ENCODE peak calls at places on chromosomes 16 and 17, in six cellular contexts. Q is pancreas, F is OCI-LY7, R is MM.1S, T is thoracic aorta, G is kidney epithelial cell. D is an unnamed sample.

GRCh38 chr16:1533443-1533951 is at the start of gene TMEM204:
- DNase-seq in R (no peak), F (no peak), Q (no peak), G (no peak), T (no peak), D (peak)

GRCh38 chr16:20792216-20792615 is 14.1 kb downstream of the ERI2 start:
- DNase-seq in Q (no peak), T (no peak), G (no peak), F (no peak), R (no peak), D (no peak)

GRCh38 chr17:82238562-82239201 is 9.8 kb downstream of the SLC16A3 start:
- DNase-seq in Q (peak), T (no peak), G (no peak), F (no peak), R (no peak), D (peak)

GRCh38 chr16:4987580-4988374 is 29.6 kb downstream of the SEC14L5 start:
- DNase-seq in T (no peak), Q (no peak), G (no peak), F (no peak), R (no peak), D (no peak)

GRCh38 chr16:50826797-50827316 is 85.0 kb downstream of the CYLD start:
- DNase-seq in R (no peak), G (no peak), Q (no peak), F (no peak), T (no peak), D (no peak)

GRCh38 chr17:44932526-44933097 is 15.0 kb downstream of the KIF18B start:
- DNase-seq in R (no peak), T (no peak), G (no peak), F (no peak), Q (no peak), D (no peak)

GRCh38 chr17:57275365-57275764 is 19.0 kb downstream of the MSI2 start:
- DNase-seq in R (no peak), T (no peak), G (no peak), F (no peak), Q (no peak), D (no peak)

GRCh38 chr16:83933885-83934683 is 19.0 kb upstream of the OSGIN1 start:
- DNase-seq in Q (no peak), G (no peak), F (no peak), R (no peak), T (no peak), D (peak)

GRCh38 chr16:58127033-58127556 is 2.1 kb downstream of the CFAP20 start:
- DNase-seq in Q (no peak), G (no peak), T (no peak), R (peak), F (peak), D (no peak)

GRCh38 chr17:78597923-78598545 is 20.8 kb upstream of the DNAH17 start:
- DNase-seq in F (no peak), R (no peak), G (no peak), Q (no peak), T (no peak), D (peak)

GRCh38 chr16:7867831-7868230 is 535.2 kb downstream of the RBFOX1 start:
- DNase-seq in F (no peak), R (no peak), G (no peak), Q (no peak), T (no peak), D (no peak)

GRCh38 chr17:52604105-52604504 is 445.6 kb upstream of the CA10 start:
- DNase-seq in T (no peak), R (no peak), F (no peak), G (no peak), Q (no peak), D (no peak)

GRCh38 chr17:41777157-41777578 is 9.3 kb downstream of the JUP start:
- DNase-seq in G (peak), R (no peak), Q (no peak), T (no peak), F (no peak), D (no peak)

GRCh38 chr17:65733314-65733713 is 171.9 kb upstream of the AXIN2 start:
- DNase-seq in T (no peak), G (no peak), R (no peak), F (no peak), Q (no peak), D (no peak)

GRCh38 chr17:15112881-15113617 is 152.1 kb downstream of the PMP22 start:
- DNase-seq in G (no peak), F (no peak), T (no peak), R (no peak), Q (no peak), D (no peak)

GRCh38 chr16:81190667-81191066 is 47.8 kb upstream of the BCO1 start:
- DNase-seq in R (no peak), F (no peak), Q (no peak), T (no peak), G (no peak), D (no peak)

GRCh38 chr17:48093341-48094045 is 7.8 kb downstream of the CBX1 start:
- DNase-seq in G (no peak), Q (no peak), T (no peak), R (no peak), F (no peak), D (no peak)

GRCh38 chr17:9987779-9988585 is 82.9 kb upstream of the RCVRN start:
- DNase-seq in R (no peak), Q (peak), G (no peak), T (no peak), F (peak), D (no peak)

GRCh38 chr16:29809850-29810698 is 1.9 kb upstream of the PRRT2 start:
- DNase-seq in T (no peak), F (peak), R (no peak), G (no peak), Q (no peak), D (no peak)

GRCh38 chr16:54160939-54161897 is 125.4 kb downstream of the IRX3 start:
- DNase-seq in G (no peak), F (no peak), T (no peak), R (no peak), Q (no peak), D (no peak)

GRCh38 chr16:53619247-53619646 is 84.4 kb downstream of the RPGRIP1L start:
- DNase-seq in T (no peak), F (no peak), G (no peak), R (no peak), Q (no peak), D (no peak)

GRCh38 chr16:23863511-23864422 is 28.0 kb downstream of the PRKCB start:
- DNase-seq in G (no peak), F (peak), T (no peak), R (peak), Q (no peak), D (no peak)

GRCh38 chr17:29784661-29785060 is 145.4 kb downstream of the SSH2 start:
- DNase-seq in G (no peak), T (no peak), F (no peak), Q (no peak), R (no peak), D (no peak)

GRCh38 chr17:83012161-83012800 is 67.1 kb upstream of the METRNL start:
- DNase-seq in G (no peak), Q (no peak), T (no peak), F (no peak), R (no peak), D (no peak)

GRCh38 chr17:72004011-72004427 is 116.8 kb upstream of the SOX9 start:
- DNase-seq in Q (no peak), R (no peak), G (no peak), F (no peak), T (no peak), D (no peak)

GRCh38 chr17:10499950-10500349 is 18.4 kb downstream of the MYH1 start:
- DNase-seq in Q (no peak), R (no peak), F (no peak), T (no peak), G (no peak), D (no peak)

GRCh38 chr17:80970044-80970761 is 21.4 kb upstream of the CHMP6 start:
- DNase-seq in F (peak), R (peak), G (no peak), T (no peak), Q (no peak), D (no peak)

GRCh38 chr17:79902146-79902791 is 63.0 kb upstream of the CBX4 start:
- DNase-seq in F (no peak), Q (no peak), R (no peak), G (no peak), T (no peak), D (no peak)

GRCh38 chr17:10768766-10769383 is 35.0 kb downstream of the TMEM238L start:
- DNase-seq in F (no peak), T (no peak), Q (no peak), G (no peak), R (no peak), D (no peak)

GRCh38 chr16:88376835-88377726 is 5.7 kb upstream of the ZNF469 start:
- DNase-seq in T (no peak), R (no peak), Q (no peak), G (no peak), F (no peak), D (no peak)

GRCh38 chr17:4175921-4176802 is 33.2 kb downstream of the CYB5D2 start:
- DNase-seq in T (no peak), G (no peak), R (no peak), F (no peak), Q (no peak), D (no peak)

GRCh38 chr17:79948406-79948917 is 87.2 kb downstream of the TBC1D16 start:
- DNase-seq in G (no peak), T (no peak), Q (peak), R (no peak), F (no peak), D (no peak)

GRCh38 chr16:61891460-61891859 is 144.8 kb downstream of the CDH8 start:
- DNase-seq in R (no peak), Q (no peak), G (no peak), T (no peak), F (no peak), D (no peak)

GRCh38 chr17:46896991-46897390 is 26.0 kb upstream of the GOSR2 start:
- DNase-seq in Q (no peak), T (no peak), F (no peak), R (no peak), G (no peak), D (no peak)

GRCh38 chr17:36812762-36813161 is 124.5 kb upstream of the LHX1 start:
- DNase-seq in T (no peak), G (no peak), F (no peak), Q (no peak), R (no peak), D (no peak)

GRCh38 chr16:58259995-58260394 is 34.8 kb downstream of the PRSS54 start:
- DNase-seq in F (no peak), G (no peak), R (no peak), Q (no peak), T (no peak), D (no peak)

GRCh38 chr17:30336369-30337171 is 2.7 kb upstream of the TMIGD1 start:
- DNase-seq in R (peak), G (no peak), T (no peak), F (peak), Q (peak), D (no peak)

GRCh38 chr16:82631701-82632685 is 5.2 kb downstream of the CDH13 start:
- DNase-seq in R (no peak), Q (no peak), T (no peak), F (no peak), G (no peak), D (no peak)

GRCh38 chr17:65583921-65584603 is 22.6 kb upstream of the AXIN2 start:
- DNase-seq in T (no peak), Q (peak), R (no peak), F (no peak), G (no peak), D (no peak)

GRCh38 chr17:66737524-66737923 is 97.4 kb upstream of the CACNG5 start:
- DNase-seq in T (no peak), F (no peak), Q (no peak), R (no peak), G (no peak), D (no peak)
- TF ChIP-seq CTCF in T (no peak), F (no peak), Q (no peak), R (no peak), G (no peak), D (no peak)

GRCh38 chr16:69590590-69590989 is 24.8 kb downstream of the NFAT5 start:
- DNase-seq in T (no peak), R (no peak), G (no peak), Q (no peak), F (no peak), D (no peak)
- H3K4me3 ChIP-seq in T (no peak), R (no peak), G (no peak), Q (no peak), F (no peak), D (no peak)

GRCh38 chr17:63949576-63950250 is 17.6 kb upstream of the CD79B start:
- DNase-seq in R (no peak), G (no peak), F (no peak), T (no peak), Q (no peak), D (no peak)

GRCh38 chr17:63954402-63955063 is 18.2 kb downstream of the SCN4A start:
- DNase-seq in G (no peak), F (peak), T (no peak), Q (no peak), R (peak), D (no peak)

GRCh38 chr17:63948521-63948920 is 16.4 kb upstream of the CD79B start:
- DNase-seq in F (no peak), G (no peak), Q (no peak), R (no peak), T (no peak), D (no peak)

GRCh38 chr17:63947711-63948330 is 15.7 kb upstream of the CD79B start:
- DNase-seq in T (no peak), G (no peak), F (no peak), Q (no peak), R (no peak), D (no peak)

DNA sequence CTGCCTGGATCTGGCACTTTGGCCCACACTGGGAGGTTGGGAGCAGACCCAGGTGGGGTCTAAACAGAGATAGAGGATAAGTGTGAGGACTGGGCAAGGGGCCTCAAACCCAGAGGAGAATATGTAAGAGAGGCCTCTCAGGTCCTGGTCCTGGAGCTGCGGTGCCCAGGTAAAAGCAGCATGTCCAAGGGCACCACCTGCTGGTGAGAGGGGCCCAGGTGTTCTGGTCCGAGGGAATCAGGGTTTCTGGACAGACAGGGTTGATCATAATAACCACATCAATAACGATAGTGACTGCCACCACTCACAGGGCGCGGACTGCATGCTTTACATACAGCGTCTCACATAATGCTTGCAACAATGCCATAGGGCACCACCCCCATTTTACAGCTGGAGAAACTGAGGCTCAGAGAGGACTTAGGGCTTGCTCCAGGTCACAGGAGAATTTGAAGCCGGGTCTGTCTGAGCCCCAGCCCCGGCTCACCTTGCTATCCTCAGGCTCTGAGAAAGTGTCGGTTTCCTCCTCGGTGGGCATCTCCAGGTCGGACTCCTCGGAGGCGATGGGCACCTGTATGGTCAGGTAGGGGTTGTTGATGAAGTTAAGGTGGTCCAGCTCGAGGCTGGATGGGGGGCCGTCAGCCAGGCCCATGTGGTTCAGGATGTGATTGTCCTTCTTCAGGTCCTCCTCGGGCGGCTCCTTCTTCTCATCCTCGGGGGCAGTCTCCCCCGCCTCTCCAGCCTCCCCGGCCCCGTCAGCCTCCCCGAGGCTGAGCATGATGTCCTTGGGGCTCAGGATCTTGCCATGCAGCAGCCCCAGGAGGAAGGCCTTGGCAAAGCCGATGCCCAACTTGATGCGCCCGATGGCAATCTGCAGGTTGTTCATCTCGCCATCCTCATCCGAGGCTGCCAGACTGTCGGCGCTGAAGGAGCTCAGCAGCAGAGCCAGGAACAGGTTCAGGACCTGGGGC is 19.1 kb upstream of the CD79B start:
- DNase-seq in R (peak), F (peak), G (no peak), T (no peak), Q (peak), D (no peak)
- TF ChIP-seq CTCF in R (peak), F (peak), G (peak), T (no peak), Q (peak), D (no peak)

GRCh38 chr17:77235370-77236080 is 94.8 kb downstream of the SEC14L1 start:
- DNase-seq in F (no peak), T (no peak), Q (no peak), R (peak), G (peak), D (peak)
- H3K4me3 ChIP-seq in F (no peak), T (peak), Q (no peak), R (peak), G (no peak), D (peak)

GRCh38 chr17:51347851-51348584 is 87.7 kb downstream of the UTP18 start:
- DNase-seq in T (no peak), G (no peak), F (no peak), R (no peak), Q (no peak), D (no peak)

GRCh38 chr17:51336112-51336822 is 75.9 kb downstream of the UTP18 start:
- DNase-seq in Q (no peak), T (no peak), R (no peak), F (no peak), G (no peak), D (no peak)

GRCh38 chr17:51346218-51346982 is 86.1 kb downstream of the UTP18 start:
- DNase-seq in Q (no peak), F (no peak), G (no peak), T (no peak), R (no peak), D (no peak)

GRCh38 chr17:51341457-51341856 is 81.1 kb downstream of the UTP18 start:
- DNase-seq in G (no peak), T (no peak), Q (no peak), F (no peak), R (no peak), D (no peak)

DNA sequence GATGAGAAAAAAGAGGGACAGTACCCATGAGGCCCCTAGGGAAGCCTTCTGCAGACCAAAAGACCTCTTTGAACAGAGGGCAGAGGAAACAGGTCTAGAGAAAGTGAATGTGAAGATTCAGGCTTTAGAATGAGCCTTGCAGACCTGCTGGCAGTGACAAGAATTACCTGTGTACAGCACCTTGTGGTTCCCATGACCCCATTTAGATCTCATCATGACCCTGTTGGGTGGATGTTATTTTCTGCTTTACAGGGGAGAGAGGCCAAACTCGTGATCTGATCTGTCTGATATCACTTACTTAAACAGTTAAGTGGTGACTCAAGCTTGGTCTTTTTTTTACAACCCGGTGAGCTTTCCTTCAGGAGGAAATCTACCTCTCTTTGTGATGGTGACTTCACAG is 81.9 kb downstream of the UTP18 start:
- DNase-seq in G (no peak), T (no peak), R (no peak), F (no peak), Q (no peak), D (no peak)
- TF ChIP-seq CTCF in G (no peak), T (no peak), R (no peak), F (no peak), Q (no peak), D (no peak)

GRCh38 chr17:17808706-17809432 is 27.9 kb downstream of the SREBF1 start:
- DNase-seq in Q (no peak), F (peak), T (no peak), G (no peak), R (peak), D (no peak)

GRCh38 chr17:17811381-17812210 is 25.2 kb downstream of the SREBF1 start:
- DNase-seq in G (no peak), Q (no peak), R (no peak), F (no peak), T (no peak), D (no peak)

GRCh38 chr17:17810374-17811248 is 26.2 kb downstream of the SREBF1 start:
- DNase-seq in F (no peak), T (no peak), Q (no peak), G (no peak), R (no peak), D (no peak)

GRCh38 chr17:17807440-17807839 is 29.3 kb downstream of the SREBF1 start:
- DNase-seq in Q (no peak), T (no peak), F (no peak), R (no peak), G (no peak), D (no peak)

GRCh38 chr17:17809527-17810373 is 27.0 kb downstream of the SREBF1 start:
- DNase-seq in Q (no peak), T (no peak), G (no peak), F (no peak), R (no peak), D (no peak)
- H3K4me3 ChIP-seq in Q (no peak), T (peak), G (no peak), F (no peak), R (no peak), D (no peak)

GRCh38 chr17:16915752-16916556 is 56.0 kb downstream of the TNFRSF13B start:
- DNase-seq in F (peak), T (no peak), R (peak), G (no peak), Q (peak), D (no peak)
- TF ChIP-seq CTCF in F (peak), T (no peak), R (peak), G (peak), Q (no peak), D (peak)

DNA sequence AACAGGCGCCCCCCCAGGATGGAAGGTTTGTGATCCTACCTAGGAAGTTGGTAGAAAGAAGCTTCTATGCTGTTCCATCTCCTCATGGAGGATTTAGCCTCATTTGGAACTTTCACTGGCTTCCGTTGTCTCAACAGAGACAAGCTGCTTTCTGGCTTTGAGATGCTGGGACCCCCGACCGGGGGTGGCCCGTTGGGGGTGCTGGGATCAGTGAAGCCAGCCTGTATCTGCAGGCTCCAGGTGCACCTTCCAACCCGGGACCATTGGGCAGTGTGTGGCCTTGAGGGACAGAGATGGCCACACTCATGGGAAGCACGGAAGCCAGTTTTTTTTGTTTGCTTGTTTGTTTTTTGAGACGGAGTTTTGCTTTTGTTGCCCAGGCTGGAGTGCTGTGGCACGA is 15.4 kb downstream of the CIBAR2 start:
- DNase-seq in G (no peak), R (no peak), T (no peak), Q (no peak), F (no peak), D (no peak)
- H3K4me3 ChIP-seq in G (no peak), R (no peak), T (no peak), Q (no peak), F (no peak), D (no peak)

D was measured in AG04449.